ENCODE peak calls at places on chromosomes 12 and 14, in six cellular contexts. One of them, this sample, is unnamed.
A peak's percentile ranks its signal among the peaks of the same experiment; 100 is the strongest.

GRCh38 chr12:112947314-112947713 is 9.0 kb downstream of the OAS3 start:
- DNase-seq in brain microvascular endothelial cell: no peak
- DNase-seq in left ventricle myocardium inferior: no peak
- DNase-seq in foreskin fibroblast: no peak
- DNase-seq in heart left ventricle: no peak
- DNase-seq in transverse colon: no peak
- DNase-seq in this sample: no peak

GRCh38 chr14:66634876-66635275 is 126.9 kb downstream of the GPHN start:
- DNase-seq in left ventricle myocardium inferior: no peak
- DNase-seq in transverse colon: no peak
- DNase-seq in foreskin fibroblast: no peak
- DNase-seq in heart left ventricle: no peak
- DNase-seq in brain microvascular endothelial cell: no peak
- DNase-seq in this sample: no peak

GRCh38 chr12:132407525-132407924 is 78.1 kb upstream of the GALNT9 start:
- DNase-seq in left ventricle myocardium inferior: no peak
- DNase-seq in brain microvascular endothelial cell: no peak
- DNase-seq in foreskin fibroblast: no peak
- DNase-seq in transverse colon: no peak
- DNase-seq in heart left ventricle: peak; percentile 50
- DNase-seq in this sample: no peak

GRCh38 chr12:123478762-123479161 is 20.8 kb downstream of the SNRNP35 start:
- DNase-seq in left ventricle myocardium inferior: peak; percentile 72
- DNase-seq in transverse colon: no peak
- DNase-seq in heart left ventricle: peak; percentile 77
- DNase-seq in foreskin fibroblast: peak; percentile 33
- DNase-seq in brain microvascular endothelial cell: peak; percentile 74
- DNase-seq in this sample: no peak

GRCh38 chr12:54431911-54432814 is 13.1 kb upstream of the ITGA5 start:
- DNase-seq in transverse colon: peak; percentile 66
- DNase-seq in heart left ventricle: peak; percentile 78
- DNase-seq in brain microvascular endothelial cell: no peak
- DNase-seq in foreskin fibroblast: peak; percentile 84
- DNase-seq in left ventricle myocardium inferior: peak; percentile 77
- DNase-seq in this sample: no peak

GRCh38 chr12:26188132-26188531 is 7.2 kb upstream of the SSPN start:
- DNase-seq in brain microvascular endothelial cell: peak; percentile 42
- DNase-seq in left ventricle myocardium inferior: no peak
- DNase-seq in heart left ventricle: no peak
- DNase-seq in foreskin fibroblast: peak; percentile 80
- DNase-seq in transverse colon: no peak
- DNase-seq in this sample: peak; percentile 71

GRCh38 chr12:79687711-79688270 is 3.0 kb downstream of the PAWR start:
- DNase-seq in foreskin fibroblast: no peak
- DNase-seq in transverse colon: no peak
- DNase-seq in heart left ventricle: no peak
- DNase-seq in brain microvascular endothelial cell: no peak
- DNase-seq in left ventricle myocardium inferior: no peak
- DNase-seq in this sample: no peak

GRCh38 chr14:93987815-93988476 is 9.2 kb upstream of the CCDC197 start:
- DNase-seq in brain microvascular endothelial cell: no peak
- DNase-seq in transverse colon: no peak
- DNase-seq in foreskin fibroblast: no peak
- DNase-seq in heart left ventricle: no peak
- DNase-seq in left ventricle myocardium inferior: no peak
- DNase-seq in this sample: no peak

GRCh38 chr12:131864469-131864868 is 30.0 kb upstream of the ULK1 start:
- DNase-seq in foreskin fibroblast: no peak
- DNase-seq in heart left ventricle: no peak
- DNase-seq in left ventricle myocardium inferior: no peak
- DNase-seq in brain microvascular endothelial cell: no peak
- DNase-seq in transverse colon: no peak
- DNase-seq in this sample: no peak

GRCh38 chr14:52013984-52014600 is 24.7 kb downstream of the RTRAF start:
- DNase-seq in left ventricle myocardium inferior: peak; percentile 48
- DNase-seq in foreskin fibroblast: peak; percentile 56
- DNase-seq in transverse colon: no peak
- DNase-seq in brain microvascular endothelial cell: no peak
- DNase-seq in heart left ventricle: no peak
- DNase-seq in this sample: no peak

GRCh38 chr12:71075743-71076142 is 82.1 kb downstream of the TSPAN8 start:
- DNase-seq in left ventricle myocardium inferior: no peak
- DNase-seq in foreskin fibroblast: peak; percentile 20
- DNase-seq in brain microvascular endothelial cell: no peak
- DNase-seq in heart left ventricle: no peak
- DNase-seq in transverse colon: no peak
- DNase-seq in this sample: no peak

GRCh38 chr12:77120156-77120555 is 54.8 kb upstream of the E2F7 start:
- DNase-seq in heart left ventricle: no peak
- DNase-seq in foreskin fibroblast: peak; percentile 89
- DNase-seq in brain microvascular endothelial cell: peak; percentile 69
- DNase-seq in left ventricle myocardium inferior: no peak
- DNase-seq in transverse colon: no peak
- DNase-seq in this sample: peak; percentile 44

GRCh38 chr12:105935106-105935505 is 203.6 kb downstream of the NUAK1 start:
- DNase-seq in brain microvascular endothelial cell: peak; percentile 23
- DNase-seq in foreskin fibroblast: no peak
- DNase-seq in left ventricle myocardium inferior: no peak
- DNase-seq in heart left ventricle: no peak
- DNase-seq in transverse colon: no peak
- DNase-seq in this sample: no peak

GRCh38 chr12:19066471-19067001 is 63.0 kb upstream of the PLEKHA5 start:
- DNase-seq in left ventricle myocardium inferior: no peak
- DNase-seq in foreskin fibroblast: no peak
- DNase-seq in brain microvascular endothelial cell: no peak
- DNase-seq in transverse colon: no peak
- DNase-seq in heart left ventricle: no peak
- DNase-seq in this sample: no peak

GRCh38 chr12:68733661-68734071 is 12.3 kb upstream of the SLC35E3 start:
- DNase-seq in transverse colon: no peak
- DNase-seq in heart left ventricle: no peak
- DNase-seq in left ventricle myocardium inferior: no peak
- DNase-seq in foreskin fibroblast: peak; percentile 47
- DNase-seq in brain microvascular endothelial cell: peak; percentile 81
- DNase-seq in this sample: no peak

GRCh38 chr12:111532741-111533140 is 66.4 kb downstream of the ATXN2 start:
- DNase-seq in heart left ventricle: no peak
- DNase-seq in brain microvascular endothelial cell: no peak
- DNase-seq in foreskin fibroblast: no peak
- DNase-seq in transverse colon: no peak
- DNase-seq in left ventricle myocardium inferior: no peak
- DNase-seq in this sample: no peak

GRCh38 chr12:108517288-108518100 is 2.4 kb downstream of the FICD start:
- DNase-seq in left ventricle myocardium inferior: no peak
- DNase-seq in foreskin fibroblast: no peak
- DNase-seq in transverse colon: no peak
- DNase-seq in heart left ventricle: no peak
- DNase-seq in brain microvascular endothelial cell: no peak
- DNase-seq in this sample: no peak

GRCh38 chr12:104958946-104959841 is 1.1 kb upstream of the SLC41A2 start:
- DNase-seq in left ventricle myocardium inferior: no peak
- DNase-seq in transverse colon: no peak
- DNase-seq in brain microvascular endothelial cell: peak; percentile 25
- DNase-seq in foreskin fibroblast: peak; percentile 77
- DNase-seq in heart left ventricle: no peak
- DNase-seq in this sample: peak; percentile 17

GRCh38 chr12:122182887-122183587 is at the start of gene LRRC43:
- DNase-seq in transverse colon: peak; percentile 41
- DNase-seq in left ventricle myocardium inferior: no peak
- DNase-seq in foreskin fibroblast: peak; percentile 60
- DNase-seq in brain microvascular endothelial cell: no peak
- DNase-seq in heart left ventricle: no peak
- DNase-seq in this sample: no peak

GRCh38 chr12:102833687-102834435 is 83.2 kb downstream of the PAH start:
- DNase-seq in left ventricle myocardium inferior: no peak
- DNase-seq in foreskin fibroblast: no peak
- DNase-seq in heart left ventricle: no peak
- DNase-seq in transverse colon: no peak
- DNase-seq in brain microvascular endothelial cell: peak; percentile 14
- DNase-seq in this sample: no peak

GRCh38 chr14:103108749-103109207 is 14.3 kb downstream of the EXOC3L4 start:
- DNase-seq in foreskin fibroblast: no peak
- DNase-seq in transverse colon: peak; percentile 66
- DNase-seq in left ventricle myocardium inferior: no peak
- DNase-seq in heart left ventricle: no peak
- DNase-seq in brain microvascular endothelial cell: no peak
- DNase-seq in this sample: no peak

GRCh38 chr12:100295764-100296555 is 29.0 kb downstream of the SCYL2 start:
- DNase-seq in foreskin fibroblast: peak; percentile 47
- DNase-seq in brain microvascular endothelial cell: no peak
- DNase-seq in transverse colon: no peak
- DNase-seq in left ventricle myocardium inferior: no peak
- DNase-seq in heart left ventricle: no peak
- DNase-seq in this sample: peak; percentile 4

GRCh38 chr12:55499810-55500252 is 7.7 kb downstream of the OR6C68 start:
- DNase-seq in heart left ventricle: no peak
- DNase-seq in foreskin fibroblast: no peak
- DNase-seq in left ventricle myocardium inferior: no peak
- DNase-seq in transverse colon: no peak
- DNase-seq in brain microvascular endothelial cell: no peak
- DNase-seq in this sample: no peak

GRCh38 chr12:108686753-108687152 is 44.6 kb downstream of the CORO1C start:
- DNase-seq in heart left ventricle: no peak
- DNase-seq in left ventricle myocardium inferior: peak; percentile 48
- DNase-seq in foreskin fibroblast: no peak
- DNase-seq in brain microvascular endothelial cell: no peak
- DNase-seq in transverse colon: no peak
- DNase-seq in this sample: no peak

GRCh38 chr12:66288121-66288520 is 14.2 kb upstream of the HELB start:
- DNase-seq in left ventricle myocardium inferior: no peak
- DNase-seq in transverse colon: no peak
- DNase-seq in brain microvascular endothelial cell: no peak
- DNase-seq in foreskin fibroblast: no peak
- DNase-seq in heart left ventricle: no peak
- DNase-seq in this sample: no peak

GRCh38 chr12:51183816-51184215 is 10.9 kb upstream of the TFCP2 start:
- DNase-seq in foreskin fibroblast: peak; percentile 59
- DNase-seq in heart left ventricle: no peak
- DNase-seq in transverse colon: peak; percentile 40
- DNase-seq in brain microvascular endothelial cell: peak; percentile 22
- DNase-seq in left ventricle myocardium inferior: peak; percentile 61
- DNase-seq in this sample: no peak

GRCh38 chr14:34711169-34711568 is 3.2 kb downstream of the CFL2 start:
- DNase-seq in foreskin fibroblast: peak; percentile 94
- DNase-seq in transverse colon: peak; percentile 13
- DNase-seq in left ventricle myocardium inferior: no peak
- DNase-seq in heart left ventricle: no peak
- DNase-seq in brain microvascular endothelial cell: peak; percentile 89
- DNase-seq in this sample: peak; percentile 68

GRCh38 chr12:120406553-120406952 is 31.4 kb upstream of the COX6A1 start:
- DNase-seq in brain microvascular endothelial cell: no peak
- DNase-seq in left ventricle myocardium inferior: no peak
- DNase-seq in heart left ventricle: no peak
- DNase-seq in foreskin fibroblast: no peak
- DNase-seq in transverse colon: no peak
- DNase-seq in this sample: no peak

GRCh38 chr12:51217133-51217967 is 512 bp downstream of the POU6F1 start:
- DNase-seq in foreskin fibroblast: peak; percentile 53
- DNase-seq in transverse colon: peak; percentile 72
- DNase-seq in heart left ventricle: peak; percentile 79
- DNase-seq in brain microvascular endothelial cell: peak; percentile 4
- DNase-seq in left ventricle myocardium inferior: peak; percentile 62
- DNase-seq in this sample: no peak

GRCh38 chr12:23350808-23351207 is 598.7 kb downstream of the SOX5 start:
- DNase-seq in transverse colon: no peak
- DNase-seq in heart left ventricle: no peak
- DNase-seq in brain microvascular endothelial cell: no peak
- DNase-seq in left ventricle myocardium inferior: no peak
- DNase-seq in foreskin fibroblast: no peak
- DNase-seq in this sample: no peak

GRCh38 chr12:11633968-11634367 is 15.5 kb upstream of the ETV6 start:
- DNase-seq in foreskin fibroblast: no peak
- DNase-seq in brain microvascular endothelial cell: no peak
- DNase-seq in transverse colon: no peak
- DNase-seq in heart left ventricle: no peak
- DNase-seq in left ventricle myocardium inferior: no peak
- DNase-seq in this sample: peak; percentile 46

GRCh38 chr12:64633940-64634337 is 23.6 kb downstream of the RASSF3 start:
- DNase-seq in transverse colon: peak; percentile 74
- DNase-seq in foreskin fibroblast: peak; percentile 86
- DNase-seq in heart left ventricle: no peak
- DNase-seq in left ventricle myocardium inferior: peak; percentile 46
- DNase-seq in brain microvascular endothelial cell: peak; percentile 77
- DNase-seq in this sample: no peak
- TF ChIP-seq CTCF in transverse colon: no peak
- TF ChIP-seq CTCF in foreskin fibroblast: no peak
- TF ChIP-seq CTCF in heart left ventricle: no peak
- TF ChIP-seq CTCF in left ventricle myocardium inferior: no peak
- TF ChIP-seq CTCF in brain microvascular endothelial cell: no peak
- TF ChIP-seq CTCF in this sample: no peak

GRCh38 chr12:14219156-14219555 is 146.3 kb upstream of the ATF7IP start:
- DNase-seq in transverse colon: peak; percentile 27
- DNase-seq in heart left ventricle: no peak
- DNase-seq in brain microvascular endothelial cell: no peak
- DNase-seq in foreskin fibroblast: no peak
- DNase-seq in left ventricle myocardium inferior: no peak
- DNase-seq in this sample: no peak
- H3K4me3 ChIP-seq in transverse colon: no peak overlapping the region
- H3K4me3 ChIP-seq in heart left ventricle: no peak overlapping the region
- H3K4me3 ChIP-seq in brain microvascular endothelial cell: no peak overlapping the region
- H3K4me3 ChIP-seq in foreskin fibroblast: no peak overlapping the region
- H3K4me3 ChIP-seq in left ventricle myocardium inferior: no peak overlapping the region
- H3K4me3 ChIP-seq in this sample: no peak overlapping the region

GRCh38 chr12:32669584-32669983 is 9.5 kb upstream of the DNM1L start:
- DNase-seq in brain microvascular endothelial cell: no peak
- DNase-seq in heart left ventricle: no peak
- DNase-seq in foreskin fibroblast: no peak
- DNase-seq in left ventricle myocardium inferior: no peak
- DNase-seq in transverse colon: no peak
- DNase-seq in this sample: no peak

GRCh38 chr12:32661706-32662105 is 17.4 kb upstream of the DNM1L start:
- DNase-seq in heart left ventricle: no peak
- DNase-seq in foreskin fibroblast: no peak
- DNase-seq in left ventricle myocardium inferior: no peak
- DNase-seq in brain microvascular endothelial cell: no peak
- DNase-seq in transverse colon: no peak
- DNase-seq in this sample: no peak

GRCh38 chr12:32666510-32666909 is 12.6 kb upstream of the DNM1L start:
- DNase-seq in left ventricle myocardium inferior: no peak
- DNase-seq in transverse colon: no peak
- DNase-seq in brain microvascular endothelial cell: no peak
- DNase-seq in heart left ventricle: no peak
- DNase-seq in foreskin fibroblast: no peak
- DNase-seq in this sample: no peak

GRCh38 chr12:32662665-32663064 is 16.4 kb upstream of the DNM1L start:
- DNase-seq in brain microvascular endothelial cell: no peak
- DNase-seq in transverse colon: no peak
- DNase-seq in left ventricle myocardium inferior: no peak
- DNase-seq in heart left ventricle: no peak
- DNase-seq in foreskin fibroblast: no peak
- DNase-seq in this sample: no peak

GRCh38 chr12:32666018-32666417 is 13.1 kb upstream of the DNM1L start:
- DNase-seq in left ventricle myocardium inferior: no peak
- DNase-seq in heart left ventricle: no peak
- DNase-seq in transverse colon: no peak
- DNase-seq in foreskin fibroblast: no peak
- DNase-seq in brain microvascular endothelial cell: no peak
- DNase-seq in this sample: no peak
- TF ChIP-seq CTCF in left ventricle myocardium inferior: no peak
- TF ChIP-seq CTCF in heart left ventricle: no peak
- TF ChIP-seq CTCF in transverse colon: no peak
- TF ChIP-seq CTCF in foreskin fibroblast: no peak
- TF ChIP-seq CTCF in brain microvascular endothelial cell: no peak
- TF ChIP-seq CTCF in this sample: no peak

GRCh38 chr12:1995205-1995896 is 8.9 kb downstream of the DCP1B start:
- DNase-seq in transverse colon: no peak
- DNase-seq in foreskin fibroblast: peak; percentile 29
- DNase-seq in heart left ventricle: no peak
- DNase-seq in brain microvascular endothelial cell: no peak
- DNase-seq in left ventricle myocardium inferior: no peak
- DNase-seq in this sample: no peak
- H3K4me3 ChIP-seq in transverse colon: no peak overlapping the region
- H3K4me3 ChIP-seq in foreskin fibroblast: no peak overlapping the region
- H3K4me3 ChIP-seq in heart left ventricle: no peak overlapping the region
- H3K4me3 ChIP-seq in brain microvascular endothelial cell: no peak overlapping the region
- H3K4me3 ChIP-seq in left ventricle myocardium inferior: no peak overlapping the region
- H3K4me3 ChIP-seq in this sample: no peak overlapping the region

This sample was measured in BJ.